ENCODE peak calls at places on chromosomes 4 and X, in ten cellular contexts. One of them, this sample, is unnamed.

GRCh38 chr4:4461850-4462249 is 74.9 kb downstream of the NSG1 start:
- DNase-seq in GM23338: no peak
- DNase-seq in DND-41: peak
- DNase-seq in CD8-positive, alpha-beta memory T cell: peak
- DNase-seq in heart right ventricle: no peak
- DNase-seq in psoas muscle: no peak
- DNase-seq in CD8-positive, alpha-beta T cell: peak
- DNase-seq in lower leg skin: no peak
- DNase-seq in AG10803: no peak
- DNase-seq in stomach: peak
- DNase-seq in this sample: no peak

GRCh38 chr4:176845636-176846035 is 52.9 kb upstream of the VEGFC start:
- DNase-seq in GM23338: no peak
- DNase-seq in DND-41: no peak
- DNase-seq in CD8-positive, alpha-beta memory T cell: no peak
- DNase-seq in heart right ventricle: no peak
- DNase-seq in psoas muscle: no peak
- DNase-seq in CD8-positive, alpha-beta T cell: no peak
- DNase-seq in lower leg skin: no peak
- DNase-seq in AG10803: peak
- DNase-seq in stomach: no peak
- DNase-seq in this sample: no peak

GRCh38 chr4:172995161-172995560 is 173.4 kb upstream of the GALNT7 start:
- DNase-seq in GM23338: no peak
- DNase-seq in DND-41: no peak
- DNase-seq in CD8-positive, alpha-beta memory T cell: no peak
- DNase-seq in heart right ventricle: no peak
- DNase-seq in psoas muscle: no peak
- DNase-seq in CD8-positive, alpha-beta T cell: no peak
- DNase-seq in lower leg skin: no peak
- DNase-seq in AG10803: no peak
- DNase-seq in stomach: no peak
- DNase-seq in this sample: peak

GRCh38 chrX:123331859-123332258 is 147.8 kb downstream of the GRIA3 start:
- DNase-seq in GM23338: no peak
- DNase-seq in DND-41: no peak
- DNase-seq in CD8-positive, alpha-beta memory T cell: no peak
- DNase-seq in heart right ventricle: no peak
- DNase-seq in psoas muscle: no peak
- DNase-seq in CD8-positive, alpha-beta T cell: no peak
- DNase-seq in lower leg skin: no peak
- DNase-seq in AG10803: no peak
- DNase-seq in stomach: no peak
- DNase-seq in this sample: no peak

GRCh38 chr4:63029380-63029779 is 1379.9 kb downstream of the TECRL start:
- DNase-seq in GM23338: no peak
- DNase-seq in DND-41: no peak
- DNase-seq in CD8-positive, alpha-beta memory T cell: no peak
- DNase-seq in heart right ventricle: no peak
- DNase-seq in psoas muscle: no peak
- DNase-seq in CD8-positive, alpha-beta T cell: no peak
- DNase-seq in lower leg skin: no peak
- DNase-seq in AG10803: no peak
- DNase-seq in stomach: no peak
- DNase-seq in this sample: no peak

GRCh38 chrX:2243913-2244460 is 256.8 kb downstream of the DHRSX start:
- DNase-seq in GM23338: no peak
- DNase-seq in DND-41: no peak
- DNase-seq in CD8-positive, alpha-beta memory T cell: no peak
- DNase-seq in heart right ventricle: no peak
- DNase-seq in psoas muscle: no peak
- DNase-seq in CD8-positive, alpha-beta T cell: no peak
- DNase-seq in lower leg skin: no peak
- DNase-seq in AG10803: peak
- DNase-seq in stomach: no peak
- DNase-seq in this sample: peak

GRCh38 chr4:156754832-156755570 is 216.6 kb downstream of the PDGFC start:
- DNase-seq in GM23338: no peak
- DNase-seq in DND-41: no peak
- DNase-seq in CD8-positive, alpha-beta memory T cell: no peak
- DNase-seq in heart right ventricle: no peak
- DNase-seq in psoas muscle: no peak
- DNase-seq in CD8-positive, alpha-beta T cell: no peak
- DNase-seq in lower leg skin: no peak
- DNase-seq in AG10803: peak
- DNase-seq in stomach: no peak
- DNase-seq in this sample: peak

GRCh38 chr4:31083451-31083850 is 363.3 kb downstream of the PCDH7 start:
- DNase-seq in GM23338: no peak
- DNase-seq in DND-41: no peak
- DNase-seq in CD8-positive, alpha-beta memory T cell: no peak
- DNase-seq in heart right ventricle: no peak
- DNase-seq in psoas muscle: no peak
- DNase-seq in CD8-positive, alpha-beta T cell: no peak
- DNase-seq in lower leg skin: no peak
- DNase-seq in AG10803: no peak
- DNase-seq in stomach: no peak
- DNase-seq in this sample: no peak

GRCh38 chr4:145097331-145097820 is 620 bp downstream of the ANAPC10 start:
- DNase-seq in GM23338: no peak
- DNase-seq in DND-41: no peak
- DNase-seq in CD8-positive, alpha-beta memory T cell: no peak
- DNase-seq in heart right ventricle: no peak
- DNase-seq in psoas muscle: no peak
- DNase-seq in CD8-positive, alpha-beta T cell: no peak
- DNase-seq in lower leg skin: no peak
- DNase-seq in AG10803: no peak
- DNase-seq in stomach: no peak
- DNase-seq in this sample: no peak

GRCh38 chr4:184450045-184450444 is 24.3 kb downstream of the IRF2 start:
- DNase-seq in GM23338: no peak
- DNase-seq in DND-41: no peak
- DNase-seq in CD8-positive, alpha-beta memory T cell: no peak
- DNase-seq in heart right ventricle: no peak
- DNase-seq in psoas muscle: no peak
- DNase-seq in CD8-positive, alpha-beta T cell: no peak
- DNase-seq in lower leg skin: no peak
- DNase-seq in AG10803: peak
- DNase-seq in stomach: no peak
- DNase-seq in this sample: peak

GRCh38 chr4:163949976-163950601 is 455.6 kb downstream of the TMA16 start:
- DNase-seq in GM23338: no peak
- DNase-seq in DND-41: no peak
- DNase-seq in CD8-positive, alpha-beta memory T cell: no peak
- DNase-seq in heart right ventricle: no peak
- DNase-seq in psoas muscle: peak
- DNase-seq in CD8-positive, alpha-beta T cell: no peak
- DNase-seq in lower leg skin: no peak
- DNase-seq in AG10803: no peak
- DNase-seq in stomach: no peak
- DNase-seq in this sample: no peak

GRCh38 chr4:183842134-183842838 is 62.8 kb upstream of the STOX2 start:
- DNase-seq in GM23338: no peak
- DNase-seq in DND-41: no peak
- DNase-seq in CD8-positive, alpha-beta memory T cell: no peak
- DNase-seq in heart right ventricle: no peak
- DNase-seq in psoas muscle: no peak
- DNase-seq in CD8-positive, alpha-beta T cell: no peak
- DNase-seq in lower leg skin: no peak
- DNase-seq in AG10803: no peak
- DNase-seq in stomach: no peak
- DNase-seq in this sample: no peak

GRCh38 chr4:38856524-38857337 is at the start of gene TLR6:
- DNase-seq in GM23338: peak
- DNase-seq in DND-41: peak
- DNase-seq in CD8-positive, alpha-beta memory T cell: peak
- DNase-seq in heart right ventricle: peak
- DNase-seq in psoas muscle: no peak
- DNase-seq in CD8-positive, alpha-beta T cell: peak
- DNase-seq in lower leg skin: no peak
- DNase-seq in AG10803: peak
- DNase-seq in stomach: peak
- DNase-seq in this sample: peak
- H3K4me3 ChIP-seq in GM23338: no peak
- H3K4me3 ChIP-seq in DND-41: peak
- H3K4me3 ChIP-seq in CD8-positive, alpha-beta memory T cell: peak
- H3K4me3 ChIP-seq in heart right ventricle: no peak
- H3K4me3 ChIP-seq in psoas muscle: peak
- H3K4me3 ChIP-seq in CD8-positive, alpha-beta T cell: peak
- H3K4me3 ChIP-seq in lower leg skin: no peak
- H3K4me3 ChIP-seq in AG10803: peak
- H3K4me3 ChIP-seq in stomach: peak
- H3K4me3 ChIP-seq in this sample: peak

GRCh38 chrX:32150141-32150540 is 1061.2 kb downstream of the DMD start:
- DNase-seq in GM23338: no peak
- DNase-seq in DND-41: no peak
- DNase-seq in CD8-positive, alpha-beta memory T cell: no peak
- DNase-seq in heart right ventricle: no peak
- DNase-seq in psoas muscle: no peak
- DNase-seq in CD8-positive, alpha-beta T cell: no peak
- DNase-seq in lower leg skin: no peak
- DNase-seq in AG10803: no peak
- DNase-seq in stomach: no peak
- DNase-seq in this sample: no peak

GRCh38 chrX:32153586-32153985 is 1057.8 kb downstream of the DMD start:
- DNase-seq in GM23338: no peak
- DNase-seq in DND-41: no peak
- DNase-seq in CD8-positive, alpha-beta memory T cell: no peak
- DNase-seq in heart right ventricle: no peak
- DNase-seq in psoas muscle: no peak
- DNase-seq in CD8-positive, alpha-beta T cell: no peak
- DNase-seq in lower leg skin: no peak
- DNase-seq in AG10803: no peak
- DNase-seq in stomach: no peak
- DNase-seq in this sample: no peak

GRCh38 chrX:32155044-32155638 is 1056.2 kb downstream of the DMD start:
- DNase-seq in GM23338: peak
- DNase-seq in DND-41: no peak
- DNase-seq in CD8-positive, alpha-beta memory T cell: no peak
- DNase-seq in heart right ventricle: no peak
- DNase-seq in psoas muscle: no peak
- DNase-seq in CD8-positive, alpha-beta T cell: no peak
- DNase-seq in lower leg skin: no peak
- DNase-seq in AG10803: no peak
- DNase-seq in stomach: no peak
- DNase-seq in this sample: no peak
- H3K4me3 ChIP-seq in GM23338: peak
- H3K4me3 ChIP-seq in DND-41: no peak
- H3K4me3 ChIP-seq in CD8-positive, alpha-beta memory T cell: no peak
- H3K4me3 ChIP-seq in heart right ventricle: no peak
- H3K4me3 ChIP-seq in psoas muscle: no peak
- H3K4me3 ChIP-seq in CD8-positive, alpha-beta T cell: no peak
- H3K4me3 ChIP-seq in lower leg skin: no peak
- H3K4me3 ChIP-seq in AG10803: no peak
- H3K4me3 ChIP-seq in stomach: no peak
- H3K4me3 ChIP-seq in this sample: no peak

GRCh38 chrX:39953027-39953426 is 144.7 kb downstream of the BCOR start:
- DNase-seq in GM23338: no peak
- DNase-seq in DND-41: peak
- DNase-seq in CD8-positive, alpha-beta memory T cell: no peak
- DNase-seq in heart right ventricle: no peak
- DNase-seq in psoas muscle: no peak
- DNase-seq in CD8-positive, alpha-beta T cell: no peak
- DNase-seq in lower leg skin: no peak
- DNase-seq in AG10803: no peak
- DNase-seq in stomach: no peak
- DNase-seq in this sample: no peak
- H3K4me3 ChIP-seq in GM23338: no peak
- H3K4me3 ChIP-seq in DND-41: no peak
- H3K4me3 ChIP-seq in CD8-positive, alpha-beta memory T cell: no peak
- H3K4me3 ChIP-seq in heart right ventricle: no peak
- H3K4me3 ChIP-seq in psoas muscle: no peak
- H3K4me3 ChIP-seq in CD8-positive, alpha-beta T cell: no peak
- H3K4me3 ChIP-seq in lower leg skin: no peak
- H3K4me3 ChIP-seq in AG10803: no peak
- H3K4me3 ChIP-seq in stomach: no peak
- H3K4me3 ChIP-seq in this sample: no peak

GRCh38 chrX:134548257-134548732 is 88.3 kb downstream of the HPRT1 start:
- DNase-seq in GM23338: peak
- DNase-seq in DND-41: peak
- DNase-seq in CD8-positive, alpha-beta memory T cell: no peak
- DNase-seq in heart right ventricle: no peak
- DNase-seq in psoas muscle: no peak
- DNase-seq in CD8-positive, alpha-beta T cell: no peak
- DNase-seq in lower leg skin: no peak
- DNase-seq in AG10803: no peak
- DNase-seq in stomach: no peak
- DNase-seq in this sample: no peak

GRCh38 chrX:134548844-134549205 is 88.9 kb downstream of the HPRT1 start:
- DNase-seq in GM23338: peak
- DNase-seq in DND-41: no peak
- DNase-seq in CD8-positive, alpha-beta memory T cell: no peak
- DNase-seq in heart right ventricle: no peak
- DNase-seq in psoas muscle: no peak
- DNase-seq in CD8-positive, alpha-beta T cell: no peak
- DNase-seq in lower leg skin: no peak
- DNase-seq in AG10803: no peak
- DNase-seq in stomach: no peak
- DNase-seq in this sample: no peak

GRCh38 chrX:134546187-134546586 is 86.2 kb downstream of the HPRT1 start:
- DNase-seq in GM23338: peak
- DNase-seq in DND-41: no peak
- DNase-seq in CD8-positive, alpha-beta memory T cell: no peak
- DNase-seq in heart right ventricle: no peak
- DNase-seq in psoas muscle: no peak
- DNase-seq in CD8-positive, alpha-beta T cell: no peak
- DNase-seq in lower leg skin: no peak
- DNase-seq in AG10803: no peak
- DNase-seq in stomach: no peak
- DNase-seq in this sample: no peak

GRCh38 chrX:134545524-134545923 is 85.6 kb downstream of the HPRT1 start:
- DNase-seq in GM23338: peak
- DNase-seq in DND-41: no peak
- DNase-seq in CD8-positive, alpha-beta memory T cell: no peak
- DNase-seq in heart right ventricle: no peak
- DNase-seq in psoas muscle: no peak
- DNase-seq in CD8-positive, alpha-beta T cell: no peak
- DNase-seq in lower leg skin: no peak
- DNase-seq in AG10803: peak
- DNase-seq in stomach: no peak
- DNase-seq in this sample: no peak

DNA sequence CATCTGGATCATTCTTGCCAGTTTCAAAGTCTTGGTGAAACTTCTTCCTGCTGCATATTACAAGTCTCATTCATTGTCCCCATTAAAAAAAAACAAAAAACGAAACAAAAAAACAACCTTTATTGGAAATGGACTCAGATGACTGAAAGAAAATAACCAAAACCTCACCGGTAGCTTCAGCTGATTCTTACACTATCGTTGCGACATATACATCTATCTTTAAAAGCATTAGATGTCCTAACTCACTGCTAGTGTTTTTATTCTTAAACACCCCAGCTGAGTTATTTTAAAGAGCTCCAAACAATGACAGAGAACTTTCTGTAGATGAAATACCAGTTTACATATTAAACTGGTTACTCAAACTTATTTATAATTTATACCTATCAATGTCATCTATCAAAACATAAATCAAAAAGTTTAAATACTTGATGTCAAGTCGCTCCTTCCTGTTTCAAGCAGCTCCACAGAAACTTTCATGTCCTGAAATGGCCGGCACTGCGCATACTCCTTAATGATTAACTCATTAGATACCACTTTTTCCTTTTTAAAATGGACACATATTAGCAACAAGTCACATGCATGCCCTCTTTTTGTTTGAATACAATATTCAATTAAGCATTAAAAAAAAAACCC is 87.2 kb downstream of the HPRT1 start:
- DNase-seq in GM23338: no peak
- DNase-seq in DND-41: no peak
- DNase-seq in CD8-positive, alpha-beta memory T cell: no peak
- DNase-seq in heart right ventricle: no peak
- DNase-seq in psoas muscle: no peak
- DNase-seq in CD8-positive, alpha-beta T cell: no peak
- DNase-seq in lower leg skin: no peak
- DNase-seq in AG10803: peak
- DNase-seq in stomach: no peak
- DNase-seq in this sample: peak
- H3K4me3 ChIP-seq in GM23338: peak
- H3K4me3 ChIP-seq in DND-41: no peak
- H3K4me3 ChIP-seq in CD8-positive, alpha-beta memory T cell: no peak
- H3K4me3 ChIP-seq in heart right ventricle: no peak
- H3K4me3 ChIP-seq in psoas muscle: peak
- H3K4me3 ChIP-seq in CD8-positive, alpha-beta T cell: no peak
- H3K4me3 ChIP-seq in lower leg skin: no peak
- H3K4me3 ChIP-seq in AG10803: peak
- H3K4me3 ChIP-seq in stomach: no peak
- H3K4me3 ChIP-seq in this sample: peak